ENCODE peak calls at places on chromosomes 2 and 18, in five cellular contexts. One of them, this sample, is unnamed.

GRCh38 chr2:235087812-235088607 is 136.2 kb downstream of the SH3BP4 start:
- ATAC-seq in A549: no peak
- ATAC-seq in upper lobe of left lung: peak; percentile 69
- ATAC-seq in aorta: peak; percentile 58
- ATAC-seq in right cardiac atrium: peak; percentile 75
- ATAC-seq in this sample: peak; percentile 62

GRCh38 chr2:191391171-191391570 is 146.0 kb downstream of the MYO1B start:
- ATAC-seq in A549: peak; percentile 43
- ATAC-seq in upper lobe of left lung: no peak
- ATAC-seq in aorta: no peak
- ATAC-seq in right cardiac atrium: no peak
- ATAC-seq in this sample: no peak

GRCh38 chr18:61891271-61891670 is 1.5 kb downstream of the RNF152 start:
- ATAC-seq in A549: no peak
- ATAC-seq in upper lobe of left lung: no peak
- ATAC-seq in aorta: no peak
- ATAC-seq in right cardiac atrium: no peak
- ATAC-seq in this sample: no peak

GRCh38 chr2:120566331-120567035 is 169.2 kb upstream of the GLI2 start:
- ATAC-seq in A549: no peak
- ATAC-seq in upper lobe of left lung: peak; percentile 88
- ATAC-seq in aorta: peak; percentile 90
- ATAC-seq in right cardiac atrium: peak; percentile 94
- ATAC-seq in this sample: peak; percentile 84

GRCh38 chr2:135055182-135055786 is 3.2 kb downstream of the RAB3GAP1 start:
- ATAC-seq in A549: no peak
- ATAC-seq in upper lobe of left lung: no peak
- ATAC-seq in aorta: no peak
- ATAC-seq in right cardiac atrium: no peak
- ATAC-seq in this sample: no peak

GRCh38 chr2:10594481-10594880 is 95.3 kb downstream of the NOL10 start:
- ATAC-seq in A549: no peak
- ATAC-seq in upper lobe of left lung: no peak
- ATAC-seq in aorta: no peak
- ATAC-seq in right cardiac atrium: no peak
- ATAC-seq in this sample: no peak

GRCh38 chr2:127174176-127174575 is 45.9 kb downstream of the CYP27C1 start:
- ATAC-seq in A549: peak; percentile 63
- ATAC-seq in upper lobe of left lung: peak; percentile 50
- ATAC-seq in aorta: peak; percentile 45
- ATAC-seq in right cardiac atrium: no peak
- ATAC-seq in this sample: no peak

GRCh38 chr2:173043466-173043865 is 32.2 kb upstream of the MAP3K20 start:
- ATAC-seq in A549: no peak
- ATAC-seq in upper lobe of left lung: peak; percentile 87
- ATAC-seq in aorta: no peak
- ATAC-seq in right cardiac atrium: peak; percentile 73
- ATAC-seq in this sample: no peak

GRCh38 chr18:12238861-12239260 is 15.3 kb upstream of the CIDEA start:
- ATAC-seq in A549: no peak
- ATAC-seq in upper lobe of left lung: no peak
- ATAC-seq in aorta: no peak
- ATAC-seq in right cardiac atrium: no peak
- ATAC-seq in this sample: no peak

GRCh38 chr2:160533482-160533881 is 39.9 kb upstream of the RBMS1 start:
- ATAC-seq in A549: no peak
- ATAC-seq in upper lobe of left lung: no peak
- ATAC-seq in aorta: no peak
- ATAC-seq in right cardiac atrium: peak; percentile 60
- ATAC-seq in this sample: no peak

GRCh38 chr2:30136729-30137444 is 9.9 kb upstream of the YPEL5 start:
- ATAC-seq in A549: no peak
- ATAC-seq in upper lobe of left lung: no peak
- ATAC-seq in aorta: no peak
- ATAC-seq in right cardiac atrium: no peak
- ATAC-seq in this sample: no peak

GRCh38 chr2:237540823-237541222 is 25.6 kb upstream of the PRLH start:
- ATAC-seq in A549: peak; percentile 10
- ATAC-seq in upper lobe of left lung: peak; percentile 83
- ATAC-seq in aorta: peak; percentile 65
- ATAC-seq in right cardiac atrium: peak; percentile 84
- ATAC-seq in this sample: peak; percentile 74
- H3K27ac ChIP-seq in A549: peak overlapping the region; percentile 50
- H3K27ac ChIP-seq in upper lobe of left lung: no peak overlapping the region
- H3K27ac ChIP-seq in aorta: no peak overlapping the region
- H3K27ac ChIP-seq in right cardiac atrium: no peak overlapping the region
- H3K27ac ChIP-seq in this sample: no peak overlapping the region

GRCh38 chr2:68565858-68566257 is 77.5 kb upstream of the PROKR1 start:
- ATAC-seq in A549: peak; percentile 93
- ATAC-seq in upper lobe of left lung: no peak
- ATAC-seq in aorta: no peak
- ATAC-seq in right cardiac atrium: no peak
- ATAC-seq in this sample: no peak
- H3K27ac ChIP-seq in A549: no peak overlapping the region
- H3K27ac ChIP-seq in upper lobe of left lung: no peak overlapping the region
- H3K27ac ChIP-seq in aorta: no peak overlapping the region
- H3K27ac ChIP-seq in right cardiac atrium: no peak overlapping the region
- H3K27ac ChIP-seq in this sample: no peak overlapping the region

GRCh38 chr2:205774028-205774427 is 91.7 kb downstream of the NRP2 start:
- ATAC-seq in A549: no peak
- ATAC-seq in upper lobe of left lung: no peak
- ATAC-seq in aorta: no peak
- ATAC-seq in right cardiac atrium: no peak
- ATAC-seq in this sample: no peak
- H3K27ac ChIP-seq in A549: no peak overlapping the region
- H3K27ac ChIP-seq in upper lobe of left lung: no peak overlapping the region
- H3K27ac ChIP-seq in aorta: no peak overlapping the region
- H3K27ac ChIP-seq in right cardiac atrium: no peak overlapping the region
- H3K27ac ChIP-seq in this sample: peak overlapping the region; percentile 85

DNA sequence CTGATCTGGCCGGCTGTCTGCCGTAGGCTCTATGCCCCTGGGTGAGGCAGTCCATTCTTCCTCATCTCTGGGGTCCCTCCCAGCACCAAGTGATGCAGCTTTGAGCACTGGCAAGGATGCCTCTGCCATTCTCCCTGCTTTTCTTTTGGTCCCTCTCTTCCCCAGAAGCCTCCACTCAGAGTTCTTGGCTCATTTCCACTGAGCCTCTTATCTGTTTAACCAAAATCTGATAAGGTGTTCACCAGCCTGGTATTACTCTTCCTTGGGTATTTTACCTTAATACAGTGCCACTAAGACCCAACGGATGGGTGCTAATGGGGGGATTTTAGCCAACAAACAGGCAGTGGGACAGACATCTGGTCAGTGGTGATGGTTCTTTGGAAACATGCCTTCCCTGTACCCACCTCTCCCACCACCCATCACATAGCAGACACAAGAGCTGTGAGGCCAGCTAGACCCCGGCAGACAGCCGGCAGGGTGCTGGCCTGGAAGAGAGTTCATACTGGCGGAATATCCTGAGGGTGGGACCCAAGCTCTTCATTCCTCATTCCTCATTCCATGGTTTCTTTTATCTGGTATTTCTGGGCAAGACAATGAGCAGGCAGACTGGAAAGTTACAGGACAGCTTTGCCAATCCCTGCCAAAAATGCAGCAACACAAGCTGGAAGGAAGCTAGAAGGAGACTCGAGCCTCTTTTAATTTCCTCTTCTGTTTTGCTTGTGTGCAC is 34.6 kb downstream of the ZBTB7C start:
- ATAC-seq in A549: no peak
- ATAC-seq in upper lobe of left lung: peak; percentile 43
- ATAC-seq in aorta: peak; percentile 21
- ATAC-seq in right cardiac atrium: peak; percentile 64
- ATAC-seq in this sample: peak; percentile 67
- H3K27ac ChIP-seq in A549: no peak overlapping the region
- H3K27ac ChIP-seq in upper lobe of left lung: no peak overlapping the region
- H3K27ac ChIP-seq in aorta: no peak overlapping the region
- H3K27ac ChIP-seq in right cardiac atrium: no peak overlapping the region
- H3K27ac ChIP-seq in this sample: peak overlapping the region; percentile 48

GRCh38 chr2:43519711-43520221 is 76.1 kb downstream of the THADA start:
- ATAC-seq in A549: no peak
- ATAC-seq in upper lobe of left lung: peak; percentile 77
- ATAC-seq in aorta: peak; percentile 79
- ATAC-seq in right cardiac atrium: peak; percentile 68
- ATAC-seq in this sample: peak; percentile 56
- H3K27ac ChIP-seq in A549: no peak overlapping the region
- H3K27ac ChIP-seq in upper lobe of left lung: peak overlapping the region; percentile 73
- H3K27ac ChIP-seq in aorta: peak overlapping the region; percentile 96
- H3K27ac ChIP-seq in right cardiac atrium: no peak overlapping the region
- H3K27ac ChIP-seq in this sample: peak overlapping the region; percentile 78

DNA sequence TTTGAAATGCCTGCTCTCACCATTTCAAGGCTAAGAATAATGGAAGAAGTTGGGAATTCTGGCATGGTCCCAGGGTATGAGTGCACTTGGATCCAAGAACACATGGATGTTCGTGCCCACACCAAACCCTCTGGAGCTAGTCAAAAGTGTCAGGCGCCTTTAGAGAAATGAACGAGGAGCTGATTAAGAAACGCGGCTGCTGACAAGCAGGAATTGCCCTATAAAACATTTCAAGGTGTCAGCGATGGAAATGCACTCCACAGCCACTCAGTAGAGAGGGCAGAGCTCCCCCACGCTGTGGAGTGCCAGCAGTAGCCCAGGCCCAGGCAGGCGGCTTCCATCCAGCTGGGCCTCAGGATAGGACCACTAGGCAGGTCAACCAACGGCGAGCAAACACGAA is 213.7 kb downstream of the TTC32 start:
- ATAC-seq in A549: no peak
- ATAC-seq in upper lobe of left lung: no peak
- ATAC-seq in aorta: peak; percentile 62
- ATAC-seq in right cardiac atrium: peak; percentile 88
- ATAC-seq in this sample: no peak
- H3K27ac ChIP-seq in A549: no peak overlapping the region
- H3K27ac ChIP-seq in upper lobe of left lung: no peak overlapping the region
- H3K27ac ChIP-seq in aorta: peak overlapping the region; percentile 52
- H3K27ac ChIP-seq in right cardiac atrium: peak overlapping the region; percentile 61
- H3K27ac ChIP-seq in this sample: no peak overlapping the region

This sample was measured in gastroesophageal sphincter.